ENCODE peak calls at places on chromosomes 4 and X, in eight cellular contexts. J is M059J; Q is T-helper 17 cell; W is nephron progenitor cell; K is D341Med; U is left cardiac atrium; A is stimulated activated naive CD4-positive, alpha-beta T cell; O is HS-5. D is an unnamed sample.

GRCh38 chr4:6907658-6908191 is 1.9 kb upstream of the TBC1D14 start:
- DNase-seq in J (no peak), Q (no peak), W (peak), K (peak), U (peak), A (no peak), O (no peak), D (no peak)

GRCh38 chr4:165677081-165677480 is 196.0 kb upstream of the TLL1 start:
- DNase-seq in J (no peak), Q (no peak), W (no peak), K (no peak), U (no peak), A (no peak), O (no peak), D (no peak)

GRCh38 chrX:143462696-143463095 is 54.6 kb downstream of the SPANXN3 start:
- DNase-seq in J (no peak), Q (no peak), W (peak), K (no peak), U (no peak), A (no peak), O (no peak), D (no peak)

GRCh38 chr4:101795704-101796103 is 5.2 kb downstream of the BANK1 start:
- DNase-seq in J (no peak), Q (no peak), W (no peak), K (no peak), U (no peak), A (no peak), O (no peak), D (no peak)

GRCh38 chr4:107519057-107519456 is 201.0 kb downstream of the PAPSS1 start:
- DNase-seq in J (peak), Q (no peak), W (peak), K (peak), U (peak), A (no peak), O (peak), D (no peak)

GRCh38 chr4:40718571-40718970 is 31.2 kb upstream of the NSUN7 start:
- DNase-seq in J (no peak), Q (no peak), W (no peak), K (peak), U (no peak), A (no peak), O (no peak), D (no peak)

GRCh38 chr4:56871357-56871993 is 36.2 kb upstream of the REST start:
- DNase-seq in J (peak), Q (no peak), W (no peak), K (no peak), U (no peak), A (no peak), O (no peak), D (no peak)

GRCh38 chr4:123661080-123661737 is 264.6 kb downstream of the SPRY1 start:
- DNase-seq in J (no peak), Q (no peak), W (no peak), K (no peak), U (no peak), A (no peak), O (no peak), D (no peak)

GRCh38 chr4:110096406-110096805 is 102.0 kb downstream of the ELOVL6 start:
- DNase-seq in J (no peak), Q (no peak), W (no peak), K (no peak), U (no peak), A (no peak), O (no peak), D (no peak)

GRCh38 chr4:40309250-40309774 is 25.8 kb upstream of the CHRNA9 start:
- DNase-seq in J (peak), Q (peak), W (peak), K (peak), U (peak), A (no peak), O (peak), D (peak)

GRCh38 chr4:38804654-38805295 is at the start of gene TLR1:
- DNase-seq in J (peak), Q (no peak), W (no peak), K (no peak), U (no peak), A (no peak), O (no peak), D (peak)

GRCh38 chrX:150475466-150475865 is 93.0 kb upstream of the MTM1 start:
- DNase-seq in J (no peak), Q (no peak), W (no peak), K (no peak), U (no peak), A (no peak), O (no peak), D (no peak)

GRCh38 chr4:185305979-185306442 is 89.7 kb downstream of the LRP2BP start:
- DNase-seq in J (peak), Q (no peak), W (no peak), K (no peak), U (no peak), A (no peak), O (peak), D (no peak)

GRCh38 chr4:76589402-76589801 is 154.4 kb downstream of the SHROOM3 start:
- DNase-seq in J (peak), Q (no peak), W (no peak), K (no peak), U (no peak), A (no peak), O (no peak), D (no peak)

D was measured in GM06990.